ENCODE peak calls at places on chromosome 20, in four cellular contexts. C is fibroblast of lung; N is CD8-positive, alpha-beta T cell; J is psoas muscle. E is an unnamed sample.
A peak's percentile ranks its signal among the peaks of the same experiment; 100 is the strongest.

GRCh38 chr20:26163890-26164289 is 467.2 kb upstream of the ZNF337 start:
- DNase-seq in C (peak; percentile 33), N (no peak), J (no peak), E (peak; percentile 66)

GRCh38 chr20:37756234-37756633 is 62.4 kb downstream of the CTNNBL1 start:
- DNase-seq in C (no peak), N (no peak), J (no peak), E (no peak)

GRCh38 chr20:40744494-40745175 is 55.6 kb upstream of the MAFB start:
- DNase-seq in C (no peak), N (no peak), J (no peak), E (no peak)

GRCh38 chr20:38453941-38454340 is 18.7 kb upstream of the RALGAPB start:
- DNase-seq in C (no peak), N (no peak), J (no peak), E (no peak)

GRCh38 chr20:62359491-62360121 is 7.5 kb downstream of the LAMA5 start:
- DNase-seq in C (peak; percentile 72), N (no peak), J (peak; percentile 74), E (peak; percentile 85)

GRCh38 chr20:61744691-61745396 is 320.8 kb downstream of the TAF4 start:
- DNase-seq in C (peak; percentile 62), N (no peak), J (peak; percentile 34), E (peak; percentile 63)

GRCh38 chr20:59006864-59007757 is at the start of gene CTSZ:
- DNase-seq in C (peak; percentile 25), N (no peak), J (peak; percentile 82), E (peak; percentile 23)

GRCh38 chr20:62876826-62877728 is 15.5 kb upstream of the TCFL5 start:
- DNase-seq in C (peak; percentile 73), N (no peak), J (peak; percentile 91), E (peak; percentile 71)

GRCh38 chr20:35093245-35093884 is 758 bp upstream of the TRPC4AP start:
- DNase-seq in C (peak; percentile 71), N (no peak), J (no peak), E (peak; percentile 88)

GRCh38 chr20:22796465-22797077 is 212.2 kb upstream of the FOXA2 start:
- DNase-seq in C (peak; percentile 70), N (no peak), J (no peak), E (peak; percentile 80)

GRCh38 chr20:14538433-14538832 is 201.0 kb upstream of the FLRT3 start:
- DNase-seq in C (no peak), N (no peak), J (no peak), E (no peak)

GRCh38 chr20:14544688-14545087 is 207.3 kb upstream of the FLRT3 start:
- DNase-seq in C (no peak), N (no peak), J (no peak), E (no peak)

GRCh38 chr20:14543040-14543439 is 205.6 kb upstream of the FLRT3 start:
- DNase-seq in C (peak; percentile 23), N (no peak), J (no peak), E (no peak)
- TF ChIP-seq CTCF in C (no peak), N (no peak), J (no peak), E (no peak)

GRCh38 chr20:36542019-36542488 is 735 bp downstream of the MYL9 start:
- DNase-seq in C (peak; percentile 60), N (no peak), J (peak; percentile 54), E (peak; percentile 70)

GRCh38 chr20:36542516-36543186 is 1.3 kb downstream of the MYL9 start:
- DNase-seq in C (no peak), N (no peak), J (peak; percentile 41), E (no peak)

GRCh38 chr20:36541227-36542018 is at the start of gene MYL9:
- DNase-seq in C (peak; percentile 80), N (no peak), J (peak; percentile 91), E (peak; percentile 80)

GRCh38 chr20:36538026-36538764 is 3.1 kb upstream of the MYL9 start:
- DNase-seq in C (peak; percentile 81), N (no peak), J (no peak), E (peak; percentile 89)

DNA sequence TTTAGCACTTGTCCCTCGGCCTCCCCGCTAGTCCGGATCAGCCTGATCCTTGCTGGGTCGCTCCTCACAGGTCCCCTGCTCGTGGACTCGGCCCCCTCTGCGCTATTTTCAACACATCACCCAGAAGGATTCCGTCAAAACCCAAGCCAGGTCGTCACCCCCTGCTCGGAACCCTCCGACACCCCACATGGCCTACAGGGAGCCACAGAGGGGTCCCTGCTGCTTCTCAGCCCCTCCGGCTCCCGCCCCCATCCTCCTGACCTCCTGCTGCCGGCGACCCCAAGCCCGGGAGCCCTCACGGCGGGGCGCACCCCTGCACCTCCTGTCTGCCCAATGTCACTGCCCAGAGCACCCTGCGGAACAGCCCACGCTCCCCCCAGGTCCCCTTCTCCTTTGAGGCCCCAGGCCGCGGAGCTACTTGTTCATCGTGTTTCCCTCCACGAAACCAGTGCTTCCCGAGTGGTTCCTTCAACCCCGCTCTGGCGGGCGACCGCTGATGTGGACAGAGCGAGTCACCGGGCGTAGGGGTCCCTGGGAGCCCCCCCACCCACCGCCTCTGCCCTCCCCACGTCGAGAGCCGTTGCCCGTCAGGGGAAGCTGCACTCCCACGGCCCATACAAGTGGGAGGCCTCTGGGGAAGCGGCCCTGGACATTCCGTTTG is 638 bp upstream of the MYL9 start:
- DNase-seq in C (no peak), N (no peak), J (peak; percentile 64), E (no peak)
- H3K4me3 ChIP-seq in C (no peak overlapping the region), N (no peak overlapping the region), J (peak overlapping the region; percentile 74), E (peak overlapping the region; percentile 88)

GRCh38 chr20:48920527-48921167 is 864 bp upstream of the ARFGEF2 start:
- DNase-seq in C (no peak), N (no peak), J (no peak), E (no peak)
- TF ChIP-seq CTCF in C (no peak), N (no peak), J (no peak), E (no peak)

GRCh38 chr20:17835240-17835940 is 133.2 kb downstream of the SNX5 start:
- DNase-seq in C (peak; percentile 81), N (no peak), J (peak; percentile 79), E (peak; percentile 60)
- H3K4me3 ChIP-seq in C (no peak overlapping the region), N (no peak overlapping the region), J (no peak overlapping the region), E (no peak overlapping the region)

GRCh38 chr20:43442310-43442880 is 15.3 kb upstream of the SRSF6 start:
- DNase-seq in C (no peak), N (no peak), J (no peak), E (peak; percentile 26)
- TF ChIP-seq CTCF in C (peak; percentile 19), N (no peak), J (no peak), E (peak; percentile 29)

GRCh38 chr20:4247898-4248858 is 232.8 kb upstream of the RNF24 start:
- DNase-seq in C (no peak), N (no peak), J (no peak), E (no peak)

GRCh38 chr20:4247261-4247660 is 231.9 kb upstream of the RNF24 start:
- DNase-seq in C (no peak), N (no peak), J (no peak), E (no peak)

GRCh38 chr20:4244700-4245485 is 229.5 kb upstream of the RNF24 start:
- DNase-seq in C (peak; percentile 94), N (no peak), J (no peak), E (peak; percentile 27)

GRCh38 chr20:4245542-4245941 is 230.2 kb upstream of the RNF24 start:
- DNase-seq in C (no peak), N (no peak), J (no peak), E (no peak)

GRCh38 chr20:4246428-4246827 is 231.1 kb upstream of the RNF24 start:
- DNase-seq in C (no peak), N (no peak), J (no peak), E (no peak)
- H3K4me3 ChIP-seq in C (peak overlapping the region; percentile 25), N (no peak overlapping the region), J (no peak overlapping the region), E (no peak overlapping the region)

DNA sequence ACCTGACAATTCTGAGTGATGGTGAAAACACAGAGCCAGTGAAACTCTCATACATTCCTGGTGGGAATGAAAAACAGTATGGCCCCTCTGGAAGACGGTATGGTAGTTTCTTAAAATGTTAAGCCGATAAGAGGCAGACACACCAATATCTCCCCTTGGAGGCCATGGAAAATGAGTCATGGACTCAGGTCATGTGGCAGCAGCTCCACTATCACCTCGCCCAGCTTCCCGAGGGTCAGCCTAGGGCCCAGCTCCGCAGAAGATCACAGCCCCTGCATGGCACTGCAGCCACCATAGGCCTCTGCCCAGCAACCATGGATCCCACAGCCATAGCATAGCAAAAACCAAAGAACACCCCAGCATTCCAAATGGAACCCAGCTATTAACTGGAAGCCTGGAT is 21.4 kb downstream of the BPIFA1 start:
- DNase-seq in C (no peak), N (no peak), J (no peak), E (no peak)
- TF ChIP-seq CTCF in C (no peak), N (no peak), J (no peak), E (no peak)